ENCODE peak calls at places on chromosomes 12 and 14, in four cellular contexts. One of them, this sample, is unnamed. For H3K9me3, the result is how much of the 10 kb centered on the place peaks cover.

GRCh38 chr14:104598461-104599273 is 5.9 kb downstream of the TMEM179 start:
- DNase-seq in CD8-positive, alpha-beta memory T cell: peak
- DNase-seq in left ventricle myocardium inferior: no peak
- DNase-seq in CD8-positive, alpha-beta T cell: no peak
- DNase-seq in this sample: peak

GRCh38 chr12:112191201-112191600 is 65.8 kb downstream of the TRAFD1 start:
- DNase-seq in CD8-positive, alpha-beta T cell: no peak
- DNase-seq in left ventricle myocardium inferior: no peak
- DNase-seq in CD8-positive, alpha-beta memory T cell: no peak
- DNase-seq in this sample: no peak

GRCh38 chr12:109680521-109681030 is 33.0 kb upstream of the FAM222A start:
- DNase-seq in CD8-positive, alpha-beta memory T cell: no peak
- DNase-seq in left ventricle myocardium inferior: no peak
- DNase-seq in CD8-positive, alpha-beta T cell: no peak
- DNase-seq in this sample: no peak

GRCh38 chr14:53237488-53237887 is 84.4 kb upstream of the DDHD1 start:
- DNase-seq in CD8-positive, alpha-beta T cell: no peak
- DNase-seq in left ventricle myocardium inferior: no peak
- DNase-seq in CD8-positive, alpha-beta memory T cell: no peak
- DNase-seq in this sample: no peak

GRCh38 chr14:54133896-54134295 is 177.3 kb upstream of the BMP4 start:
- DNase-seq in CD8-positive, alpha-beta memory T cell: no peak
- DNase-seq in left ventricle myocardium inferior: no peak
- DNase-seq in CD8-positive, alpha-beta T cell: no peak
- DNase-seq in this sample: no peak

GRCh38 chr14:95460647-95461478 is 55.6 kb downstream of the SYNE3 start:
- DNase-seq in CD8-positive, alpha-beta T cell: no peak
- DNase-seq in left ventricle myocardium inferior: no peak
- DNase-seq in CD8-positive, alpha-beta memory T cell: no peak
- DNase-seq in this sample: peak

GRCh38 chr14:77543240-77543551 is 44.6 kb upstream of the ISM2 start:
- DNase-seq in CD8-positive, alpha-beta T cell: no peak
- DNase-seq in left ventricle myocardium inferior: no peak
- DNase-seq in CD8-positive, alpha-beta memory T cell: no peak
- DNase-seq in this sample: no peak

GRCh38 chr14:53391156-53391555 is 238.0 kb upstream of the DDHD1 start:
- DNase-seq in CD8-positive, alpha-beta T cell: no peak
- DNase-seq in left ventricle myocardium inferior: no peak
- DNase-seq in CD8-positive, alpha-beta memory T cell: no peak
- DNase-seq in this sample: no peak

GRCh38 chr12:121676190-121676589 is 6.7 kb upstream of the MORN3 start:
- DNase-seq in CD8-positive, alpha-beta memory T cell: no peak
- DNase-seq in left ventricle myocardium inferior: no peak
- DNase-seq in CD8-positive, alpha-beta T cell: no peak
- DNase-seq in this sample: no peak

GRCh38 chr12:110035534-110036104 is 12.7 kb downstream of the C12orf76 start:
- DNase-seq in CD8-positive, alpha-beta memory T cell: no peak
- DNase-seq in CD8-positive, alpha-beta T cell: no peak
- DNase-seq in left ventricle myocardium inferior: no peak
- DNase-seq in this sample: no peak

GRCh38 chr14:95523818-95524448 is 7.5 kb upstream of the SYNE3 start:
- DNase-seq in left ventricle myocardium inferior: no peak
- DNase-seq in CD8-positive, alpha-beta memory T cell: peak
- DNase-seq in CD8-positive, alpha-beta T cell: peak
- DNase-seq in this sample: peak

GRCh38 chr12:7039403-7039802 is 21.1 kb upstream of the C1S start:
- DNase-seq in CD8-positive, alpha-beta memory T cell: no peak
- DNase-seq in left ventricle myocardium inferior: no peak
- DNase-seq in CD8-positive, alpha-beta T cell: no peak
- DNase-seq in this sample: no peak

GRCh38 chr12:5254703-5255102 is 177.2 kb upstream of the NTF3 start:
- DNase-seq in CD8-positive, alpha-beta T cell: no peak
- DNase-seq in left ventricle myocardium inferior: no peak
- DNase-seq in CD8-positive, alpha-beta memory T cell: no peak
- DNase-seq in this sample: peak

GRCh38 chr12:9651265-9651729 is 18.2 kb upstream of the CLEC2D start:
- DNase-seq in CD8-positive, alpha-beta T cell: peak
- DNase-seq in left ventricle myocardium inferior: no peak
- DNase-seq in CD8-positive, alpha-beta memory T cell: peak
- DNase-seq in this sample: no peak

GRCh38 chr12:20150835-20151234 is 217.5 kb upstream of the PDE3A start:
- DNase-seq in left ventricle myocardium inferior: no peak
- DNase-seq in CD8-positive, alpha-beta memory T cell: no peak
- DNase-seq in CD8-positive, alpha-beta T cell: no peak
- DNase-seq in this sample: no peak

GRCh38 chr14:78758333-78758732 is 588.2 kb downstream of the NRXN3 start:
- DNase-seq in CD8-positive, alpha-beta T cell: no peak
- DNase-seq in CD8-positive, alpha-beta memory T cell: no peak
- DNase-seq in left ventricle myocardium inferior: no peak
- DNase-seq in this sample: no peak

GRCh38 chr12:116291218-116291617 is 13.7 kb upstream of the MED13L start:
- DNase-seq in CD8-positive, alpha-beta T cell: no peak
- DNase-seq in left ventricle myocardium inferior: no peak
- DNase-seq in CD8-positive, alpha-beta memory T cell: no peak
- DNase-seq in this sample: no peak

GRCh38 chr12:65868133-65868705 is 43.9 kb downstream of the HMGA2 start:
- DNase-seq in CD8-positive, alpha-beta memory T cell: no peak
- DNase-seq in CD8-positive, alpha-beta T cell: no peak
- DNase-seq in left ventricle myocardium inferior: no peak
- DNase-seq in this sample: no peak

GRCh38 chr14:77023001-77023996 is 5.2 kb downstream of the IRF2BPL start:
- DNase-seq in CD8-positive, alpha-beta T cell: no peak
- DNase-seq in CD8-positive, alpha-beta memory T cell: no peak
- DNase-seq in left ventricle myocardium inferior: no peak
- DNase-seq in this sample: peak

GRCh38 chr12:6442799-6443198 is 2.0 kb upstream of the CD27 start:
- DNase-seq in CD8-positive, alpha-beta T cell: no peak
- DNase-seq in left ventricle myocardium inferior: no peak
- DNase-seq in CD8-positive, alpha-beta memory T cell: no peak
- DNase-seq in this sample: no peak

GRCh38 chr12:112305951-112306350 is 76.3 kb downstream of the HECTD4 start:
- DNase-seq in CD8-positive, alpha-beta T cell: no peak
- DNase-seq in CD8-positive, alpha-beta memory T cell: no peak
- DNase-seq in left ventricle myocardium inferior: no peak
- DNase-seq in this sample: no peak

GRCh38 chr14:36243183-36243582 is 66.7 kb upstream of the PTCSC3 start:
- DNase-seq in left ventricle myocardium inferior: no peak
- DNase-seq in CD8-positive, alpha-beta memory T cell: no peak
- DNase-seq in CD8-positive, alpha-beta T cell: no peak
- DNase-seq in this sample: no peak

GRCh38 chr14:72708708-72709475 is 185.0 kb downstream of the DPF3 start:
- DNase-seq in left ventricle myocardium inferior: no peak
- DNase-seq in CD8-positive, alpha-beta T cell: no peak
- DNase-seq in CD8-positive, alpha-beta memory T cell: no peak
- DNase-seq in this sample: no peak

GRCh38 chr14:32010561-32011188 is 66.4 kb upstream of the ARHGAP5 start:
- DNase-seq in CD8-positive, alpha-beta T cell: no peak
- DNase-seq in CD8-positive, alpha-beta memory T cell: no peak
- DNase-seq in left ventricle myocardium inferior: no peak
- DNase-seq in this sample: no peak

DNA sequence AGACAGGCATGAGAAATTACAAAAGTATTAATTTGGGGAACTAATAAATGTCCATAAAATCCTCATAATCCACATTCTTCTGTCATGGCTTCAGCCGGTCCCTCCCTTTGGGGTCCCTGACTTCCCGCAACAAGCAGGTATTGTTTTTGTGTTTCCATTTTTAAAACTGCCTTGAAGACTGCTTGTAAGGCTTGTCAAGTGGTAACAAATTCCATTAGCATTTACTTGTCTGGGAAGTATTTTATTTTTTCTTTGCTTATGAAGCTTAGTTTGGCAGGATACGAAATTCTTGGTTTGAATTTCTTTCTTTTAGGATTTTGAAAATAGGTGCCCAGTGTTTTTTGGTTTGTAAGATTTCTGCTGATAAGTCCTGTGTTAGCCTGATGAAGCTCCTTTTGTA is 65.3 kb upstream of the LRFN5 start:
- DNase-seq in CD8-positive, alpha-beta memory T cell: no peak
- DNase-seq in CD8-positive, alpha-beta T cell: no peak
- DNase-seq in left ventricle myocardium inferior: no peak
- DNase-seq in this sample: no peak
- H3K9me3 ChIP-seq in CD8-positive, alpha-beta memory T cell: under half
- H3K9me3 ChIP-seq in CD8-positive, alpha-beta T cell: under half
- H3K9me3 ChIP-seq in left ventricle myocardium inferior: under half
- H3K9me3 ChIP-seq in this sample: under half

GRCh38 chr14:99258884-99259283 is 13.1 kb downstream of the BCL11B start:
- DNase-seq in CD8-positive, alpha-beta T cell: peak
- DNase-seq in CD8-positive, alpha-beta memory T cell: peak
- DNase-seq in left ventricle myocardium inferior: no peak
- DNase-seq in this sample: no peak
- H3K4me3 ChIP-seq in CD8-positive, alpha-beta T cell: peak
- H3K4me3 ChIP-seq in CD8-positive, alpha-beta memory T cell: peak
- H3K4me3 ChIP-seq in left ventricle myocardium inferior: no peak
- H3K4me3 ChIP-seq in this sample: no peak

GRCh38 chr14:69675246-69675583 is 63.8 kb downstream of the SUSD6 start:
- DNase-seq in CD8-positive, alpha-beta memory T cell: no peak
- DNase-seq in CD8-positive, alpha-beta T cell: no peak
- DNase-seq in left ventricle myocardium inferior: peak
- DNase-seq in this sample: no peak
- H3K27ac ChIP-seq in CD8-positive, alpha-beta memory T cell: no peak
- H3K27ac ChIP-seq in CD8-positive, alpha-beta T cell: no peak
- H3K27ac ChIP-seq in left ventricle myocardium inferior: peak
- H3K27ac ChIP-seq in this sample: peak

DNA sequence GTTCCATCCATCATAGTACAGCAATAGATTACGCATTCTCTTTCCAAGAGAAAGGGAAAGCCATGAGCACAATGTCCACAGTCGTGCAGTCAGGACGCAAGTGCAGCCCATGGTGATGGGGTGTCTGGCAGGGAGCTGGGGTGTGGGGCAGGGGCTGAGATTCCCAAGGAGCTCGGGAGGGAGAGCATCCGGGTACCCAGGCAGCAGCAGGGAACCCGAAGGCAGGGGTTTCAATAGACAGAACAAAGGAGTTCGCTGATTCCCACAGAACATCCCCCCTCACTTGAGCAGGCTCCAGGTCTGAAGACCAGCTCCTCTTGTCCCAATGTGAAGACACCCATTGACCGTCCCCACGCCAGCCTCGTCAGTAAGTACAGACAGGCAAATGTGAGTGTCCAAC is 13.5 kb downstream of the ANHX start:
- DNase-seq in CD8-positive, alpha-beta memory T cell: no peak
- DNase-seq in CD8-positive, alpha-beta T cell: no peak
- DNase-seq in left ventricle myocardium inferior: no peak
- DNase-seq in this sample: no peak
- H3K9me3 ChIP-seq in CD8-positive, alpha-beta memory T cell: under half
- H3K9me3 ChIP-seq in CD8-positive, alpha-beta T cell: under half
- H3K9me3 ChIP-seq in left ventricle myocardium inferior: half or more
- H3K9me3 ChIP-seq in this sample: under half

DNA sequence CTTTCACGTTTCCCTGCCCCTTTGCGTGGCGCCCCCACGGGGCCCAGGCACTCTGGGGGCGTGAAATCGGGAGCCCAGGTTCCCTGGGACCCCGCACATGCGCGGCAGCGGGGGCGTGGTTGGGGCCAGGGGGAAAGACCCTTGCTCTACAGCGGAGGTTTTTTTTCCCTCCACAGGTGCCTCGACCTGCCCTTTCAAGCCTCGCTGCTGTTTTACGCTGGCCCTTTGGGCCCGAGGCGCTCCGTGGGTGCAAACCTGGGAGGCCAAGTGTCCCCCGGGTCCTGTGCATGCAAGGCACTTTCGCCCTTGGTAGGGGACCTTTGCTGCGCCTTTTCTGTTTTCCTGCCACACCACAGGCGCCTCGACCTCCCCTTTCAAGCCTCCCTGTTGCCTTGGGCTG is 329.8 kb downstream of the ALG10 start:
- DNase-seq in CD8-positive, alpha-beta T cell: no peak
- DNase-seq in left ventricle myocardium inferior: no peak
- DNase-seq in CD8-positive, alpha-beta memory T cell: no peak
- DNase-seq in this sample: no peak
- H3K4me3 ChIP-seq in CD8-positive, alpha-beta T cell: no peak
- H3K4me3 ChIP-seq in left ventricle myocardium inferior: no peak
- H3K4me3 ChIP-seq in CD8-positive, alpha-beta memory T cell: no peak
- H3K4me3 ChIP-seq in this sample: no peak

DNA sequence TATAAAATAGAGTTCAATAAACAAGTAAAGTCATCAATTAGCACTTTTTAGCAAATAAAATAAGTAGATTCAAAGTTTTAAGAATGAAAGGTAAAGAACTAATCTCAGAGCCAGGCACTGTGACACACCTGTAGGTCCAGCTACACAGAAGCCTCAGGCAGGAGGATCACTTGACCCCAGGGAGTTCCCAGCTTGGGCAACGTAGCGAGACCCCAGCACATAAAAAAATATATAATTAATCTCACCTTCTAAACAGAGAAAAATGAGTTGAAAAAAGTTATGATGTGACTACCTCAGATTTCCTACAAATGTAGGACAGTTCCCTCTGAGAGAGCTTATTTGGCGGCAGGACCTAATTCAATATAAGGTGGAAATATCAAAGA is 19.3 kb downstream of the DAD1 start:
- DNase-seq in CD8-positive, alpha-beta memory T cell: no peak
- DNase-seq in left ventricle myocardium inferior: no peak
- DNase-seq in CD8-positive, alpha-beta T cell: no peak
- DNase-seq in this sample: no peak
- H3K27ac ChIP-seq in CD8-positive, alpha-beta memory T cell: peak
- H3K27ac ChIP-seq in left ventricle myocardium inferior: no peak
- H3K27ac ChIP-seq in CD8-positive, alpha-beta T cell: peak
- H3K27ac ChIP-seq in this sample: no peak

GRCh38 chr14:106528717-106529116 is 1002.3 kb downstream of the TMEM121 start:
- DNase-seq in left ventricle myocardium inferior: no peak
- DNase-seq in CD8-positive, alpha-beta memory T cell: no peak
- DNase-seq in CD8-positive, alpha-beta T cell: no peak
- DNase-seq in this sample: no peak
- H3K9me3 ChIP-seq in left ventricle myocardium inferior: under half
- H3K9me3 ChIP-seq in CD8-positive, alpha-beta memory T cell: under half
- H3K9me3 ChIP-seq in CD8-positive, alpha-beta T cell: under half
- H3K9me3 ChIP-seq in this sample: under half

DNA sequence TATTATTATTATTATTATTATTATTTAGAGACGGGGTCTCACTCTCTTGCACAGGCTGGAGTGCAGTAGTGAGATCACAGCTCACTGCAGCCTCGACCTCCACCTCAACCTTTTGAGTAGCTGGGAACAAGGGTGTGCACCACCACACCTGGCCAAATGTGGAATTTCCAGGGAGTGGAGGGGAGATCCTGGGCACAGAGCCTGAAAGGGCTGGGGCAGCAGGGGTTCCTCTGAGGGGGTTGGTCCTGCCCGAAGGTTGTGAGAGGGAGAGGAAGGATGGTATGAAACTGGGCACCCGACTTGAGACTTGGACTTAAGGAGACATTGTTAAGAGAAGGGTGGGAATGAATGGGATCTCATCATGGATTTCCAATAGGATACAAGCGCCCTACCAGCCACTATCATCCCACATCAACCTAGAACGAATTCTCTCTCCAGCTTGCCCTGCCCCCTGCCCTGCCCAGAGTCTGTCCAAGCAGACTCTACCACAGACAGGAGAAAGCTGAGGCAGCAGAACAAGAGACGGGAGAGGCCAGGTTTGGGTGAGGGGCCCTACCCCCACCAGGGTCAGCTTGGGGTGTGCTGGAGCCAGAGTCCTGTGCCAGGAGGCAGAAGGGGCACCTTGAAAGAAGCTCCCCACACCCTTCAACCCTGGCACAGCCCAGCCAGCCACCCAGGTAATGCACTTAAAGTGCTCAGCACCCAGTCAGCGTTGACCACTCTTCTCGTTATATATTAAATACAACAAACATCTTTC is 2.4 kb upstream of the DYNC1H1 start:
- DNase-seq in CD8-positive, alpha-beta T cell: no peak
- DNase-seq in left ventricle myocardium inferior: no peak
- DNase-seq in CD8-positive, alpha-beta memory T cell: no peak
- DNase-seq in this sample: no peak
- H3K4me3 ChIP-seq in CD8-positive, alpha-beta T cell: no peak
- H3K4me3 ChIP-seq in left ventricle myocardium inferior: no peak
- H3K4me3 ChIP-seq in CD8-positive, alpha-beta memory T cell: no peak
- H3K4me3 ChIP-seq in this sample: no peak

This sample was measured in right cardiac atrium.